ENCODE peak calls at places on chromosomes 4 and X, in four cellular contexts. One of them, this sample, is unnamed.

GRCh38 chr4:40409835-40410234 is 74.7 kb downstream of the CHRNA9 start:
- DNase-seq in pancreas: no peak
- DNase-seq in heart left ventricle: no peak
- DNase-seq in astrocyte of the spinal cord: peak
- DNase-seq in this sample: peak

GRCh38 chrX:105314468-105314867 is 94.0 kb upstream of the TEX13A start:
- DNase-seq in pancreas: no peak
- DNase-seq in astrocyte of the spinal cord: peak
- DNase-seq in heart left ventricle: no peak
- DNase-seq in this sample: peak

GRCh38 chr4:32789026-32789608 is 2068.9 kb downstream of the PCDH7 start:
- DNase-seq in astrocyte of the spinal cord: peak
- DNase-seq in heart left ventricle: no peak
- DNase-seq in pancreas: no peak
- DNase-seq in this sample: peak

GRCh38 chrX:72247206-72247944 is 8.5 kb upstream of the ERCC6L start:
- DNase-seq in astrocyte of the spinal cord: no peak
- DNase-seq in heart left ventricle: no peak
- DNase-seq in pancreas: peak
- DNase-seq in this sample: no peak

GRCh38 chr4:153939570-153939969 is 150.7 kb upstream of the SFRP2 start:
- DNase-seq in pancreas: no peak
- DNase-seq in heart left ventricle: no peak
- DNase-seq in astrocyte of the spinal cord: no peak
- DNase-seq in this sample: no peak

GRCh38 chr4:80610845-80611244 is 275.3 kb downstream of the CFAP299 start:
- DNase-seq in pancreas: no peak
- DNase-seq in astrocyte of the spinal cord: peak
- DNase-seq in heart left ventricle: no peak
- DNase-seq in this sample: peak

GRCh38 chrX:46341767-46342322 is 203.4 kb downstream of the ZNF674 start:
- DNase-seq in heart left ventricle: no peak
- DNase-seq in pancreas: no peak
- DNase-seq in astrocyte of the spinal cord: no peak
- DNase-seq in this sample: no peak

GRCh38 chr4:115274545-115274944 is 161.1 kb upstream of the NDST4 start:
- DNase-seq in heart left ventricle: no peak
- DNase-seq in astrocyte of the spinal cord: no peak
- DNase-seq in pancreas: no peak
- DNase-seq in this sample: no peak

GRCh38 chr4:176377705-176378302 is 58.0 kb downstream of the SPCS3 start:
- DNase-seq in astrocyte of the spinal cord: peak
- DNase-seq in heart left ventricle: no peak
- DNase-seq in pancreas: no peak
- DNase-seq in this sample: peak

GRCh38 chr4:24219171-24219570 is 329.3 kb upstream of the PPARGC1A start:
- DNase-seq in astrocyte of the spinal cord: no peak
- DNase-seq in pancreas: peak
- DNase-seq in heart left ventricle: no peak
- DNase-seq in this sample: no peak

DNA sequence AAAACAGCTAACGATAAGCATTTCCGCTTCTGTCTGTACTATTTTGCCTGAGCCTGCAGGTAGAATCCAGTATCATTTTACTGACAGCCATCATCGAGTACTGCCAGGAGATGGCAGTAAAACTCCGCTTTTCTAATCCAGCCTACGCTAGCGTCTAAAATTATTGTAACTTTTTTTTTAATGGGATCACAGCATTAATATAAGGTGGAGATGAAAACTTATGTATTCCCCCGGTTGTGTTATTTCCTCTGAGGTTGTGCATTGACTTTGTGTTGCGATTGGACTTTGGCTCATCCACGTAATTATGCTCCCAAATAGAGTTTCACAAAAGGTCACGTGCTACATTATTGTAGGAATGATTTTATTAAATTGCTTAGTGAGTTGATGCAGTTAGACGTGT is 248.1 kb downstream of the C4orf33 start:
- DNase-seq in heart left ventricle: no peak
- DNase-seq in pancreas: peak
- DNase-seq in astrocyte of the spinal cord: peak
- DNase-seq in this sample: peak
- TF ChIP-seq CTCF in heart left ventricle: peak
- TF ChIP-seq CTCF in pancreas: peak
- TF ChIP-seq CTCF in astrocyte of the spinal cord: peak
- TF ChIP-seq CTCF in this sample: peak

DNA sequence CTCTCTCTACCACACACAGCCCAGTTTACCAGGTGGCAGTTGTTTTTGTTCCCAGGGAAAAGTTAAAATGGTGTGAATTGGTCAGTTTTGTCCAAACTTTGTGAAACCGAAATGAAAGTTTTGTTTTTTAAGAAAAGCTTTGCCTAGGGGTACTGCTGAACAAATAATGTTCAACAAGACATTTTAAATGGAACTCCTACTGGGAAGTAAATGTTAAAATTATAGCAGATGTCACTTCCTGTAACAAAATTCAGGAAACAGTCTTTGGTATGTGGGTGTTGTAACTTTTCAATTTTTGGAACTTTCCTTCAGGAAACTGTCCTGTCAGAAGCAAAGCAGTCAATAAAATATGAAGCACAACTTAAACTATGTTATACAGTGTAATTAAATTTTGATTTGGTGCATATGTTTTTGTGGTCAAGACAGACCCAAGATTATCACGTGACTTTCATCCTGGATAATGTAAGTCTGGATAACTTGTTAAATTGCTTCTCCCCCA is 79.5 kb downstream of the AFF1 start:
- DNase-seq in heart left ventricle: no peak
- DNase-seq in pancreas: no peak
- DNase-seq in astrocyte of the spinal cord: peak
- DNase-seq in this sample: peak
- H3K4me3 ChIP-seq in heart left ventricle: no peak
- H3K4me3 ChIP-seq in pancreas: peak
- H3K4me3 ChIP-seq in astrocyte of the spinal cord: no peak
- H3K4me3 ChIP-seq in this sample: no peak

DNA sequence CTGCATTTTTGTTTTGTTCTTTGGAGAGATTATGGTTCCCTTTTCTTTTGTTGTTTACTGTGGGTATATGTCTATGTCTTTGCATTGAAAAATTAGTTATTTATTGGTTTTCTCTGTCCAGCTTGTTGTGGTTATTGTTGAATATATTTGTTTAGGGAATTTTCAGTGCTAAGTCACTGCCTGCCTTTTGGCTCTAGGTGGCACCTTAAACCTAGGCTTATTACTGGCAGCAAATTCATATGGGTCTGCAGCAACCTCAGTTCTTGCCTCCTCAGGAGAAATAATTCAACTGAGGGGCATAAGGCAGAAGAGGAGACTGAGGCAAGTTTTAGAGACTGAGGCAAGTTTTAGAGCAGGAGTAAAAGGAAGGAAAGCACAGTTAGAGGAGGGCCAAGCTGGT is 1157.3 kb upstream of the AGA start:
- DNase-seq in heart left ventricle: no peak
- DNase-seq in pancreas: no peak
- DNase-seq in astrocyte of the spinal cord: no peak
- DNase-seq in this sample: no peak
- TF ChIP-seq CTCF in heart left ventricle: no peak
- TF ChIP-seq CTCF in pancreas: no peak
- TF ChIP-seq CTCF in astrocyte of the spinal cord: peak
- TF ChIP-seq CTCF in this sample: no peak

DNA sequence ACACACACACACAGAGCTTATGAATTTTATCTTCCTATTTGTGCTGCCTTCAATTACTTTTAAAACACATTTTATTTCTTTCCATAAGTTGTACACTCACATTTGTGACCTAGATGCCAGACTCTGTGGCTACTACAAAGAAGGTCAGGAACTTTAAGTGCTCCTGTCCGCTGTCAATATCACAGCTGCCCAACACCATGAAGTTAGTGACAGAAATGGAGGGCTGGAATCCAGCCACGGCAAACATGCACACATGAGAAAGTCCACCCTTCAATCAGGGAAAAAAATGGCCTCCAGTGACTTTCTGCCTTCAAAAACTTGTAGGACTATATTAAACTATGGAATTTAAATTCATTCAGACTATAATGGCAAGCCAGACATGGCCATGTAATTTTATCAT is 334.4 kb upstream of the FSTL5 start:
- DNase-seq in pancreas: peak
- DNase-seq in heart left ventricle: peak
- DNase-seq in astrocyte of the spinal cord: no peak
- DNase-seq in this sample: no peak
- H3K4me3 ChIP-seq in pancreas: peak
- H3K4me3 ChIP-seq in heart left ventricle: no peak
- H3K4me3 ChIP-seq in astrocyte of the spinal cord: no peak
- H3K4me3 ChIP-seq in this sample: no peak